ENCODE peak calls at places on chromosomes 1 and 21, in six cellular contexts. C is tibial nerve, N is hepatocyte, Q is left ventricle myocardium inferior, B is tibial artery, F is fibroblast of lung. O is an unnamed sample.
A peak's percentile ranks its signal among the peaks of the same experiment; 100 is the strongest.

GRCh38 chr1:214438059-214438458 is 113.3 kb downstream of the PTPN14 start:
- DNase-seq in C (no peak), N (no peak), Q (peak; percentile 16), B (no peak), F (no peak), O (no peak)

GRCh38 chr1:208433086-208433485 is 188.9 kb upstream of the PLXNA2 start:
- DNase-seq in C (no peak), N (no peak), Q (no peak), B (no peak), F (peak; percentile 25), O (no peak)

GRCh38 chr21:26800455-26801454 is 44.5 kb downstream of the ADAMTS1 start:
- DNase-seq in C (peak; percentile 52), N (no peak), Q (peak; percentile 14), B (peak; percentile 69), F (peak; percentile 74), O (no peak)

GRCh38 chr1:31531177-31532000 is 44.9 kb upstream of the TINAGL1 start:
- DNase-seq in C (no peak), N (no peak), Q (no peak), B (no peak), F (peak; percentile 74), O (no peak)

GRCh38 chr1:91402023-91402422 is 2.6 kb downstream of the HFM1 start:
- DNase-seq in C (no peak), N (no peak), Q (no peak), B (no peak), F (peak; percentile 57), O (no peak)

GRCh38 chr1:226820935-226821718 is 49.3 kb upstream of the PSEN2 start:
- DNase-seq in C (peak; percentile 91), N (peak; percentile 85), Q (peak; percentile 77), B (peak; percentile 90), F (peak; percentile 100), O (peak; percentile 66)

GRCh38 chr21:18940791-18941190 is 537.2 kb upstream of the TMPRSS15 start:
- DNase-seq in C (no peak), N (no peak), Q (no peak), B (no peak), F (no peak), O (no peak)

GRCh38 chr21:27954806-27955205 is 987.9 kb upstream of the ADAMTS5 start:
- DNase-seq in C (no peak), N (peak; percentile 8), Q (no peak), B (no peak), F (peak; percentile 55), O (no peak)

GRCh38 chr21:35993875-35994490 is 66.3 kb downstream of the SETD4 start:
- DNase-seq in C (no peak), N (no peak), Q (no peak), B (no peak), F (no peak), O (no peak)

GRCh38 chr1:76075188-76075489 is 593 bp downstream of the ST6GALNAC3 start:
- DNase-seq in C (no peak), N (no peak), Q (no peak), B (no peak), F (no peak), O (no peak)

GRCh38 chr1:85428471-85429077 is 36.4 kb downstream of the DDAH1 start:
- DNase-seq in C (no peak), N (no peak), Q (no peak), B (no peak), F (no peak), O (no peak)

GRCh38 chr1:26096471-26096870 is 15.2 kb upstream of the PDIK1L start:
- DNase-seq in C (no peak), N (no peak), Q (no peak), B (no peak), F (no peak), O (no peak)

GRCh38 chr1:117942293-117942692 is 12.8 kb downstream of the WDR3 start:
- DNase-seq in C (no peak), N (no peak), Q (no peak), B (no peak), F (peak; percentile 40), O (no peak)

GRCh38 chr1:192489748-192490147 is 85.8 kb upstream of the RGS1 start:
- DNase-seq in C (peak; percentile 38), N (peak; percentile 84), Q (peak; percentile 43), B (peak; percentile 74), F (peak; percentile 92), O (peak; percentile 26)

GRCh38 chr1:232718928-232719927 is 86.0 kb upstream of the MAP10 start:
- DNase-seq in C (no peak), N (no peak), Q (no peak), B (no peak), F (no peak), O (no peak)

GRCh38 chr1:116377564-116378529 is 4.8 kb downstream of the ATP1A1 start:
- DNase-seq in C (peak; percentile 52), N (peak; percentile 64), Q (peak; percentile 78), B (peak; percentile 80), F (peak; percentile 97), O (peak; percentile 58)

GRCh38 chr1:67052741-67053534 is 1.0 kb downstream of the SLC35D1 start:
- DNase-seq in C (peak; percentile 33), N (peak; percentile 50), Q (peak; percentile 22), B (no peak), F (peak; percentile 54), O (peak; percentile 53)

GRCh38 chr1:215569987-215570824 is 3.1 kb downstream of the KCTD3 start:
- DNase-seq in C (no peak), N (no peak), Q (no peak), B (no peak), F (no peak), O (no peak)

GRCh38 chr1:226975259-226975908 is 35.3 kb downstream of the COQ8A start:
- DNase-seq in C (no peak), N (no peak), Q (peak; percentile 25), B (no peak), F (no peak), O (no peak)

GRCh38 chr1:117735045-117735992 is 129.5 kb downstream of the TENT5C start:
- DNase-seq in C (peak; percentile 16), N (peak; percentile 51), Q (no peak), B (no peak), F (peak; percentile 69), O (peak; percentile 61)

GRCh38 chr21:15730484-15731242 is 881 bp downstream of the USP25 start:
- DNase-seq in C (no peak), N (peak; percentile 12), Q (no peak), B (no peak), F (peak; percentile 16), O (peak; percentile 39)

GRCh38 chr1:207461649-207462048 is 7.5 kb downstream of the CR2 start:
- DNase-seq in C (no peak), N (no peak), Q (no peak), B (no peak), F (no peak), O (no peak)

GRCh38 chr1:51469518-51469917 is 49.5 kb downstream of the EPS15 start:
- DNase-seq in C (no peak), N (no peak), Q (no peak), B (no peak), F (no peak), O (no peak)

GRCh38 chr1:51472349-51472748 is 46.7 kb downstream of the EPS15 start:
- DNase-seq in C (no peak), N (no peak), Q (no peak), B (no peak), F (peak; percentile 38), O (no peak)

DNA sequence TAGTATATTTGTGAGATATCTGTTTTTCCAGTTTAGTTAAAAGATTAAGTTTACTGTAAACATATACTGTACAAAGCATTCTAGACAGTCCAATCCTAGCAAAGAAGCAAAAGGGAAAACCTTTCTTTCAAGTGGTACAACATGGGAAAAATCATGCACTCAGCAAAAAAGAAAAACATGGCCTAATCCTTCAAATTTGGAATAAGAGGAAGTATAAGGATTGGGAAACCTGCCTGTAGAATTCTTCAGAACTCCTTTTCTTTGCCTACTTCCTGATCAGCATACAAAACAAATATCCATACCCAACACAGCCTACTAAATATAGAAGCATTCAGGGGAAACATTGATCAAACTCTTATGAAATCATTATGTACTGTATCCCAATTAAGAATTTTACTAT is 45.4 kb downstream of the EPS15 start:
- DNase-seq in C (no peak), N (no peak), Q (no peak), B (no peak), F (no peak), O (no peak)
- H3K27ac ChIP-seq in C (no peak overlapping the region), N (no peak overlapping the region), Q (peak overlapping the region; percentile 54), B (no peak overlapping the region), F (no peak overlapping the region), O (no peak overlapping the region)

GRCh38 chr1:6761338-6761737 is 23.9 kb upstream of the CAMTA1 start:
- DNase-seq in C (no peak), N (no peak), Q (no peak), B (no peak), F (no peak), O (no peak)
- H3K4me1 ChIP-seq in C (no peaks in the 10 kb centered on the region), N (no peaks in the 10 kb centered on the region), Q (no peaks in the 10 kb centered on the region), B (no peaks in the 10 kb centered on the region), F (no peaks in the 10 kb centered on the region), O (no peaks in the 10 kb centered on the region)

GRCh38 chr1:152252157-152252556 is 28.2 kb upstream of the HRNR start:
- DNase-seq in C (no peak), N (no peak), Q (no peak), B (no peak), F (no peak), O (no peak)

GRCh38 chr1:152251391-152251790 is 27.4 kb upstream of the HRNR start:
- DNase-seq in C (no peak), N (no peak), Q (no peak), B (no peak), F (no peak), O (no peak)

GRCh38 chr1:152244576-152244975 is 20.6 kb upstream of the HRNR start:
- DNase-seq in C (no peak), N (no peak), Q (no peak), B (no peak), F (no peak), O (no peak)

DNA sequence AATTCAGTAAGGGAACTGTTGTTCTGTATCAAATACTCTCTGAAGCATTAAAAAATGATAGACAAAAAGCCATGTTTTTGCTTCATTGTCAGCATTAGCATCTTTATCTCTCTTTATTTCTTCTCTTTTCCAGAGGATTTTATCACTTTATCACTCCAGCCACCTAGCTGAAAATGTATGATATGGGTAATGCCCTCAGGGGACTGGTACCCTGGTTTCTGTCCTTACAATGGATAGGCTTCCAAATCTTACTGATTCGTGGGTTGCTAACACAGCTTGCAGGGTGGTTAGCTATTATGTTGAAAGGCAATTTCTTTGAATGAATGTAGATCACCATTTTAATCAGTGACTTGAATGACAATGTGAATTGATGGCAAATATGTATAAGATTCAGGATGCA is 23.3 kb upstream of the HRNR start:
- DNase-seq in C (no peak), N (no peak), Q (no peak), B (no peak), F (no peak), O (no peak)
- H3K36me3 ChIP-seq in C (no peaks in the 10 kb centered on the region), N (no peaks in the 10 kb centered on the region), Q (no peaks in the 10 kb centered on the region), B (no peaks in the 10 kb centered on the region), F (no peaks in the 10 kb centered on the region), O (no peaks in the 10 kb centered on the region)

GRCh38 chr1:154961207-154961496 is 430 bp downstream of the PYGO2 start:
- DNase-seq in C (peak; percentile 61), N (no peak), Q (no peak), B (no peak), F (no peak), O (peak; percentile 86)

GRCh38 chr1:154961497-154962237 is at the start of gene PYGO2:
- DNase-seq in C (peak; percentile 63), N (peak; percentile 88), Q (peak; percentile 83), B (peak; percentile 89), F (peak; percentile 72), O (peak; percentile 80)

GRCh38 chr1:154962238-154962678 is 676 bp upstream of the PYGO2 start:
- DNase-seq in C (peak; percentile 24), N (no peak), Q (no peak), B (no peak), F (peak; percentile 24), O (peak; percentile 53)

GRCh38 chr1:154959448-154959825 is 2.1 kb downstream of the PYGO2 start:
- DNase-seq in C (no peak), N (no peak), Q (no peak), B (no peak), F (no peak), O (no peak)

GRCh38 chr1:154960446-154961136 is 991 bp downstream of the PYGO2 start:
- DNase-seq in C (no peak), N (no peak), Q (no peak), B (no peak), F (no peak), O (no peak)
- H3K27ac ChIP-seq in C (no peak overlapping the region), N (peak overlapping the region; percentile 100), Q (peak overlapping the region; percentile 100), B (peak overlapping the region; percentile 98), F (peak overlapping the region; percentile 91), O (peak overlapping the region; percentile 81)